ENCODE peak calls at places on chromosomes 5 and 9, in ten cellular contexts. One of them, this sample, is unnamed.

GRCh38 chr9:83062011-83062652 is 810 bp downstream of the RASEF start:
- DNase-seq in transverse colon: peak
- DNase-seq in HCT116: no peak
- DNase-seq in stomach: peak
- DNase-seq in A549: peak
- DNase-seq in IMR-90: peak
- DNase-seq in esophagus squamous epithelium: no peak
- DNase-seq in spleen: no peak
- DNase-seq in adrenal gland: no peak
- DNase-seq in heart left ventricle: no peak
- DNase-seq in this sample: peak

GRCh38 chr5:175873090-175873454 is 1.7 kb downstream of the CPLX2 start:
- DNase-seq in transverse colon: no peak
- DNase-seq in adrenal gland: no peak
- DNase-seq in esophagus squamous epithelium: no peak
- DNase-seq in HCT116: no peak
- DNase-seq in IMR-90: no peak
- DNase-seq in stomach: no peak
- DNase-seq in heart left ventricle: no peak
- DNase-seq in spleen: no peak
- DNase-seq in A549: peak
- DNase-seq in this sample: no peak

GRCh38 chr5:112186401-112186990 is 232.6 kb downstream of the EPB41L4A start:
- DNase-seq in HCT116: peak
- DNase-seq in IMR-90: peak
- DNase-seq in stomach: no peak
- DNase-seq in esophagus squamous epithelium: no peak
- DNase-seq in heart left ventricle: no peak
- DNase-seq in A549: peak
- DNase-seq in adrenal gland: peak
- DNase-seq in spleen: no peak
- DNase-seq in transverse colon: no peak
- DNase-seq in this sample: no peak

GRCh38 chr5:173881811-173882575 is 6.2 kb upstream of the CPEB4 start:
- DNase-seq in stomach: no peak
- DNase-seq in spleen: no peak
- DNase-seq in transverse colon: no peak
- DNase-seq in IMR-90: peak
- DNase-seq in esophagus squamous epithelium: no peak
- DNase-seq in adrenal gland: no peak
- DNase-seq in heart left ventricle: no peak
- DNase-seq in A549: no peak
- DNase-seq in HCT116: no peak
- DNase-seq in this sample: no peak

GRCh38 chr9:83642784-83643183 is 19.8 kb downstream of the IDNK start:
- DNase-seq in HCT116: no peak
- DNase-seq in heart left ventricle: no peak
- DNase-seq in esophagus squamous epithelium: no peak
- DNase-seq in spleen: no peak
- DNase-seq in A549: no peak
- DNase-seq in stomach: no peak
- DNase-seq in transverse colon: no peak
- DNase-seq in IMR-90: no peak
- DNase-seq in adrenal gland: no peak
- DNase-seq in this sample: no peak

GRCh38 chr9:18778846-18779245 is 254.2 kb downstream of the SAXO1 start:
- DNase-seq in adrenal gland: no peak
- DNase-seq in spleen: no peak
- DNase-seq in A549: no peak
- DNase-seq in HCT116: no peak
- DNase-seq in transverse colon: no peak
- DNase-seq in IMR-90: no peak
- DNase-seq in stomach: no peak
- DNase-seq in heart left ventricle: no peak
- DNase-seq in esophagus squamous epithelium: no peak
- DNase-seq in this sample: no peak

GRCh38 chr5:36870399-36871040 is 6.0 kb upstream of the NIPBL start:
- DNase-seq in A549: peak
- DNase-seq in IMR-90: peak
- DNase-seq in adrenal gland: no peak
- DNase-seq in stomach: no peak
- DNase-seq in HCT116: peak
- DNase-seq in esophagus squamous epithelium: no peak
- DNase-seq in spleen: no peak
- DNase-seq in heart left ventricle: no peak
- DNase-seq in transverse colon: no peak
- DNase-seq in this sample: no peak

GRCh38 chr5:138077064-138077696 is 6.7 kb upstream of the WNT8A start:
- DNase-seq in HCT116: peak
- DNase-seq in transverse colon: peak
- DNase-seq in spleen: no peak
- DNase-seq in stomach: peak
- DNase-seq in A549: peak
- DNase-seq in heart left ventricle: peak
- DNase-seq in adrenal gland: peak
- DNase-seq in esophagus squamous epithelium: no peak
- DNase-seq in IMR-90: peak
- DNase-seq in this sample: no peak

GRCh38 chr5:95861221-95861857 is 38.8 kb upstream of the GLRX start:
- DNase-seq in HCT116: peak
- DNase-seq in spleen: no peak
- DNase-seq in IMR-90: peak
- DNase-seq in esophagus squamous epithelium: peak
- DNase-seq in stomach: peak
- DNase-seq in heart left ventricle: peak
- DNase-seq in A549: peak
- DNase-seq in transverse colon: peak
- DNase-seq in adrenal gland: peak
- DNase-seq in this sample: peak

GRCh38 chr5:96734871-96735325 is 72.7 kb downstream of the CAST start:
- DNase-seq in stomach: no peak
- DNase-seq in esophagus squamous epithelium: no peak
- DNase-seq in heart left ventricle: no peak
- DNase-seq in IMR-90: peak
- DNase-seq in adrenal gland: no peak
- DNase-seq in A549: no peak
- DNase-seq in transverse colon: no peak
- DNase-seq in HCT116: no peak
- DNase-seq in spleen: no peak
- DNase-seq in this sample: no peak

GRCh38 chr9:81431662-81432061 is 257.7 kb downstream of the TLE1 start:
- DNase-seq in adrenal gland: no peak
- DNase-seq in spleen: no peak
- DNase-seq in esophagus squamous epithelium: no peak
- DNase-seq in heart left ventricle: no peak
- DNase-seq in stomach: no peak
- DNase-seq in transverse colon: no peak
- DNase-seq in A549: no peak
- DNase-seq in IMR-90: peak
- DNase-seq in HCT116: no peak
- DNase-seq in this sample: no peak

GRCh38 chr5:136174021-136174659 is 18.8 kb downstream of the SMIM32 start:
- DNase-seq in esophagus squamous epithelium: no peak
- DNase-seq in A549: peak
- DNase-seq in IMR-90: peak
- DNase-seq in heart left ventricle: no peak
- DNase-seq in spleen: no peak
- DNase-seq in HCT116: peak
- DNase-seq in stomach: no peak
- DNase-seq in transverse colon: no peak
- DNase-seq in adrenal gland: peak
- DNase-seq in this sample: no peak

GRCh38 chr5:9009931-9010652 is 535.8 kb downstream of the SEMA5A start:
- DNase-seq in transverse colon: no peak
- DNase-seq in HCT116: no peak
- DNase-seq in adrenal gland: no peak
- DNase-seq in A549: no peak
- DNase-seq in spleen: no peak
- DNase-seq in stomach: no peak
- DNase-seq in heart left ventricle: no peak
- DNase-seq in esophagus squamous epithelium: no peak
- DNase-seq in IMR-90: peak
- DNase-seq in this sample: no peak

GRCh38 chr9:112233769-112234168 is 58.7 kb upstream of the SUSD1 start:
- DNase-seq in adrenal gland: peak
- DNase-seq in HCT116: no peak
- DNase-seq in IMR-90: peak
- DNase-seq in transverse colon: no peak
- DNase-seq in heart left ventricle: no peak
- DNase-seq in esophagus squamous epithelium: no peak
- DNase-seq in A549: peak
- DNase-seq in stomach: no peak
- DNase-seq in spleen: no peak
- DNase-seq in this sample: no peak

GRCh38 chr9:88706193-88707112 is 171.5 kb downstream of the NXNL2 start:
- DNase-seq in IMR-90: no peak
- DNase-seq in esophagus squamous epithelium: no peak
- DNase-seq in transverse colon: no peak
- DNase-seq in A549: no peak
- DNase-seq in stomach: no peak
- DNase-seq in heart left ventricle: no peak
- DNase-seq in spleen: no peak
- DNase-seq in HCT116: no peak
- DNase-seq in adrenal gland: no peak
- DNase-seq in this sample: no peak

DNA sequence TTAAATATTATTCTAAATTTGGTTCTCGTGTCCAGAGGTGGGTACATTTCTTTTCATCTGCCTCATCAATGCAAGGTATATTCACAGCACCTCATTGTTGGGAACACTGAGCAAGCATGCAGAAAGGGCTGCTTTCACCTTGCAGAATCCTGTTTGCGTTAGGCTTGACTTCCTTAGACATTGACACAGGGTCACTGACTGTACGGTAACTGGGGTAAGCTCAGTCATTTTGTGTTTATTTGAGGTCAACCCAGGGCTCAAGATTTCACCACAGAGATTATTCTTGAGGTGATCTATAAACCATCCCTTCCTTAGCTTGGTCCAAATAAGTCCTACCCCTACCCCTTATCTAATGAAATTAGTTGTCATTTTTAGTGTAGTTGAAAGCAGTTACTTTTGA is 1.7 kb upstream of the PTPDC1 start:
- DNase-seq in spleen: no peak
- DNase-seq in transverse colon: no peak
- DNase-seq in esophagus squamous epithelium: no peak
- DNase-seq in IMR-90: no peak
- DNase-seq in heart left ventricle: no peak
- DNase-seq in adrenal gland: no peak
- DNase-seq in stomach: no peak
- DNase-seq in HCT116: no peak
- DNase-seq in A549: no peak
- DNase-seq in this sample: no peak
- H3K4me3 ChIP-seq in spleen: no peak
- H3K4me3 ChIP-seq in transverse colon: no peak
- H3K4me3 ChIP-seq in esophagus squamous epithelium: no peak
- H3K4me3 ChIP-seq in IMR-90: no peak
- H3K4me3 ChIP-seq in heart left ventricle: no peak
- H3K4me3 ChIP-seq in adrenal gland: no peak
- H3K4me3 ChIP-seq in stomach: no peak
- H3K4me3 ChIP-seq in HCT116: no peak
- H3K4me3 ChIP-seq in A549: no peak
- H3K4me3 ChIP-seq in this sample: no peak

GRCh38 chr5:24110019-24110615 is 534.7 kb downstream of the CDH10 start:
- DNase-seq in transverse colon: no peak
- DNase-seq in adrenal gland: no peak
- DNase-seq in esophagus squamous epithelium: no peak
- DNase-seq in A549: peak
- DNase-seq in HCT116: no peak
- DNase-seq in spleen: no peak
- DNase-seq in heart left ventricle: no peak
- DNase-seq in IMR-90: no peak
- DNase-seq in stomach: no peak
- DNase-seq in this sample: no peak
- TF ChIP-seq CTCF in transverse colon: no peak
- TF ChIP-seq CTCF in adrenal gland: peak
- TF ChIP-seq CTCF in esophagus squamous epithelium: no peak
- TF ChIP-seq CTCF in A549: peak
- TF ChIP-seq CTCF in HCT116: peak
- TF ChIP-seq CTCF in spleen: no peak
- TF ChIP-seq CTCF in heart left ventricle: peak
- TF ChIP-seq CTCF in IMR-90: no peak
- TF ChIP-seq CTCF in stomach: peak
- TF ChIP-seq CTCF in this sample: peak

DNA sequence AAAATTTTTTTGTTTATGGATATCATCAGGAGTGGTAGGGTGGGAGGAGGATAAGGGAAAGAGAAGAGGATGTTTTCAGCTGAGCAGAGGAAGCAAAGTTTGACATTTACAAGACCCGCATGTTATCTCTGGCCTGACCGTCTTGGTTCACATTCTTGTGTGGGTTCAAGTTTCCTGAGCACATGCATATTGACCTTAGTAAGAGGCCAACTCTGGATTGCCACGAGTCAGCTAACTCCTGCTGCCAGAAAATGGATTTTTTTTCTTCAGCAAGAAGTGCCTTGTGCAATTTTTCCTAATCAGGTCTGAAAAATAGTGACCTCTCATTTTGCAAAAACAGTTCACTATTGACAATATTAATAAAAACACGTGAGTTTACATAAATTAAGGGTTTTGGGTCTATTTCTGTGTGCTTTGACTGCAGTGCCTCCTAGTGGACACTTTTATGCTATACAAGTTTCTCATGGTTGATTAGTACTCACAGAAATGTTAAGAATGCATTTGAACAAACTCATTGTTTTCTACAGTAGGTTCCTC is 27.1 kb upstream of the BASP1 start:
- DNase-seq in spleen: no peak
- DNase-seq in A549: peak
- DNase-seq in esophagus squamous epithelium: no peak
- DNase-seq in stomach: no peak
- DNase-seq in IMR-90: peak
- DNase-seq in transverse colon: no peak
- DNase-seq in HCT116: peak
- DNase-seq in adrenal gland: peak
- DNase-seq in heart left ventricle: no peak
- DNase-seq in this sample: no peak
- TF ChIP-seq POLR2A in spleen: no peak
- TF ChIP-seq POLR2A in A549: no peak
- TF ChIP-seq POLR2A in esophagus squamous epithelium: no peak
- TF ChIP-seq POLR2A in stomach: no peak
- TF ChIP-seq POLR2A in IMR-90: no peak
- TF ChIP-seq POLR2A in transverse colon: no peak
- TF ChIP-seq POLR2A in HCT116: no peak
- TF ChIP-seq POLR2A in adrenal gland: no peak
- TF ChIP-seq POLR2A in heart left ventricle: no peak
- TF ChIP-seq POLR2A in this sample: no peak

DNA sequence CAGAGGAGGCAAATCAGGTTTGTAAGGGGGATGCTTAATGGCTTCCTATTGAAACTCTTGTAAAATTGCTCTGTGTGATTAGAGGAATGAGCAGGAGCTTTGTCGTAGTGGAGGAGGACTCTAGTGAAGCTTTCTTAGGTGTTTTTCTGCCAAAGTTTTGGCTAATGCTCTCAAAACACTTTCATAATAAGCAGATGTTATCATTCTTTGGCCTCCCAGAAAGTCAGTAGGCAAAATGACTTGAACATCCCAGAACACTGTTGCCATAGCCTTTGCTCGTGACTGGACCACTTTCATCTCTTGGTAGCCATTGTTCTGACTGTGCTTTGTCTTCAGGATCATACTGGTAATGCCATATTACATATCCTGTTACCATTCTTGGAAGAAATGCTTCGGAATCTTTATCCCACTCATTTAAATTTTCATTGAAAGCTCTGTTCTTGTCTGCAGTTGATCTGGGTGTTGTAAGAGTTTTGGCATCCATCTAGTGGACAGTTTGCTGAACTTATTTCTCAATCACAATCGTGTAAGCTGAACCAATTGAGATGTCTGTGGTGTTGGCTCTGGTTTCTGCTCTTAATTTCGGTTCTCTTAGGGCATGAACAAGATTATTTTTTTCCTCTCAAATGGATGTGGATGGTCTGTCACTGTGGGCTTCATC is 187.6 kb downstream of the COMMD10 start:
- DNase-seq in spleen: no peak
- DNase-seq in A549: no peak
- DNase-seq in adrenal gland: no peak
- DNase-seq in IMR-90: peak
- DNase-seq in HCT116: no peak
- DNase-seq in transverse colon: no peak
- DNase-seq in heart left ventricle: no peak
- DNase-seq in stomach: no peak
- DNase-seq in esophagus squamous epithelium: no peak
- DNase-seq in this sample: no peak
- H3K4me3 ChIP-seq in spleen: no peak
- H3K4me3 ChIP-seq in A549: no peak
- H3K4me3 ChIP-seq in adrenal gland: no peak
- H3K4me3 ChIP-seq in IMR-90: no peak
- H3K4me3 ChIP-seq in HCT116: no peak
- H3K4me3 ChIP-seq in transverse colon: no peak
- H3K4me3 ChIP-seq in heart left ventricle: no peak
- H3K4me3 ChIP-seq in stomach: no peak
- H3K4me3 ChIP-seq in esophagus squamous epithelium: no peak
- H3K4me3 ChIP-seq in this sample: peak